ENCODE peak calls at places on chromosomes 11 and 22, in four cellular contexts. G is HCT116, D is K562, L is HepG2. Y is an unnamed sample.

GRCh38 chr22:34800265-34800664 is 265.7 kb upstream of the ISX start:
- DNase-seq in G (no peak), D (no peak), L (no peak), Y (no peak)

GRCh38 chr22:46801331-46801811 is 38.9 kb downstream of the TBC1D22A start:
- DNase-seq in G (no peak), D (no peak), L (peak), Y (no peak)

GRCh38 chr11:129861702-129862107 is 33.7 kb downstream of the NFRKB start:
- DNase-seq in G (peak), D (no peak), L (peak), Y (peak)

GRCh38 chr11:44505591-44506054 is 59.8 kb upstream of the CD82 start:
- DNase-seq in G (no peak), D (no peak), L (no peak), Y (no peak)

GRCh38 chr11:71307811-71308645 is 55.7 kb upstream of the SHANK2 start:
- DNase-seq in G (no peak), D (no peak), L (no peak), Y (no peak)

GRCh38 chr11:4637662-4638047 is 378 bp downstream of the OR51D1 start:
- DNase-seq in G (no peak), D (no peak), L (no peak), Y (no peak)

GRCh38 chr11:124756033-124756752 is 4.1 kb upstream of the VSIG2 start:
- DNase-seq in G (no peak), D (no peak), L (no peak), Y (no peak)

GRCh38 chr11:35373284-35373933 is 45.9 kb downstream of the SLC1A2 start:
- DNase-seq in G (no peak), D (no peak), L (peak), Y (no peak)

GRCh38 chr11:100687630-100688395 is 725 bp downstream of the ARHGAP42 start:
- DNase-seq in G (peak), D (peak), L (peak), Y (peak)
- TF ChIP-seq TCF7L2 in G (no peak), D (no peak), L (no peak), Y (peak)

GRCh38 chr11:43419460-43419859 is 60.7 kb downstream of the TTC17 start:
- DNase-seq in G (peak), D (peak), L (peak), Y (peak)
- TF ChIP-seq SIN3A in G (no peak), D (no peak), L (no peak), Y (no peak)

GRCh38 chr11:73242291-73243092 is 24.4 kb downstream of the P2RY2 start:
- DNase-seq in G (peak), D (peak), L (peak), Y (peak)
- TF ChIP-seq POLR2AphosphoS5 in G (peak), D (no peak), L (no peak), Y (no peak)

GRCh38 chr22:24986816-24987215 is 34.3 kb downstream of the KIAA1671 start:
- DNase-seq in G (no peak), D (no peak), L (no peak), Y (no peak)
- TF ChIP-seq TCF7L2 in G (no peak), D (no peak), L (no peak), Y (no peak)

DNA sequence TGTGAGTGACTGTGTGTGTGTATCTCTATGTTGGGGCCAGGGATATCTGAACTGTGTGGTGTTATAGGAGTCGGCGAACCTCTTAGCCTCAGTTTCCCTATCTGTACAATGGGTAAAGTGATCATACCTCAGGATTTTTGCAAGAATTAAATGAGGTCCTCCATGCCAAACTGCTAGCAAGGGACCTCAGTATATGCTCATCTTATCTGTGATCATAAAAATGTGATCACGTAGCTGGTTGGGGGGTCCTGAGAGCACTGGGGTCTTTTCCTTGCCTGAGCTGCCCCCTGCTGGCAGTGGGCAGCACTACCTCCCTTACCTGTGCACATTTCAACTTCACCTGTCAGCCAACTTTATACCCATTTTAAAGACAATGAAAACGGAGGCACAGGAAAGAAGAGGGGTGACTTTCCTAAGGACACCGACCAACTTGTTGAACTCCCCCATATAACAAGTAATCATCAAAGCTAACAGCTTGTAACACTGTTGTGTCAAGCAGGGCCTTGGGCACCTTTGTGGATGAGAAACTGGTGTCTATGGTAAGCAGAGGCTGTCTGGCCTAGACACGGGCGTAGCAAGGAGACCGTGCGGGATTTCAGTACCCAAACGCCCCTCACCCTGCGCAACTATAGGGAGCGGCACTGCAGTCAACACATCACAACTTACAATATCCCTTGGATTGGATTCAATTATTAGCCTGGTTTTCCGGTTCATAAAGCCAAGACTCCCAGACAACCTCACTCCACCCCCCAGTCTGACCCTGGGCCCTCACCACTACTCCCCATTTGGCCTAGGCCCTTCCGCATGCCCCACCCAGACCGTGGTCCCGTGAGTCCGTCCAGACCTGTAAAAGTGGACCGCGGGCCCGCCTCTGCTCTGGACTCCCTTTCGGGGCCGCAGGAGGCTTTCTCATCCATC is 1.2 kb upstream of the DPP3 start:
- DNase-seq in G (peak), D (peak), L (peak), Y (peak)
- TF ChIP-seq SIN3A in G (no peak), D (no peak), L (no peak), Y (no peak)

DNA sequence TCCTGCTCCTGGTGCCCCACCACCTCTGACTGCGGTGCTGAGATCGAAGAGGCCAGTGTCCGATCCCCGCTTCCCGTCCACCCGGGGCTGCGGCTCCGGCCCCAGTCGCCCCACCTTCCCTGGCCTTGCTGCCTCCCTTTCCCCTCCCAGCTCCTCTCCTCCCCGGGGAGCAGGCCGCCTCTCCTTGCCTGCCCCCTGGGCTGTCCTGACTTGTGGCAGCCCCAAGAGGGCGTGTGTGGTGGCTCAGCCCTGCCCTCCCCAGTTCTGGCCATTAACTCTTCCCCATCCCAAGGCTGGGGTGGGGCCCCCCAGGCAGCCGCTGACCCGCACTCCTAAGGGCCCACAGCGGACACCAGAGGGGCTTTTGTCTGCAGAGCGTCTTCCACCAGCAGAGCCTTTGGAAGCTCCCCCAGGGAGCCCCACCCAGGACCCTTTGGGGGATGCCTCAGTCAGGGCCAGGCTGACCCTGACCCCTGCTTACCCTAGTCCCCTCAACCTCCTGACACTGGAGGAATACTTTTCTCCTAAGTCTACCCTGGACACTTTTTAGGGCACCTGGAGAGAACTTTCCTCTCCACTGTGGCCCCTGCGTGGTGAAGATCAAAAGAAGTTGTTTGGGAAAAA is 16.7 kb downstream of the RTN4RL2 start:
- DNase-seq in G (no peak), D (no peak), L (no peak), Y (no peak)
- TF ChIP-seq POLR2AphosphoS5 in G (no peak), D (no peak), L (no peak), Y (no peak)

DNA sequence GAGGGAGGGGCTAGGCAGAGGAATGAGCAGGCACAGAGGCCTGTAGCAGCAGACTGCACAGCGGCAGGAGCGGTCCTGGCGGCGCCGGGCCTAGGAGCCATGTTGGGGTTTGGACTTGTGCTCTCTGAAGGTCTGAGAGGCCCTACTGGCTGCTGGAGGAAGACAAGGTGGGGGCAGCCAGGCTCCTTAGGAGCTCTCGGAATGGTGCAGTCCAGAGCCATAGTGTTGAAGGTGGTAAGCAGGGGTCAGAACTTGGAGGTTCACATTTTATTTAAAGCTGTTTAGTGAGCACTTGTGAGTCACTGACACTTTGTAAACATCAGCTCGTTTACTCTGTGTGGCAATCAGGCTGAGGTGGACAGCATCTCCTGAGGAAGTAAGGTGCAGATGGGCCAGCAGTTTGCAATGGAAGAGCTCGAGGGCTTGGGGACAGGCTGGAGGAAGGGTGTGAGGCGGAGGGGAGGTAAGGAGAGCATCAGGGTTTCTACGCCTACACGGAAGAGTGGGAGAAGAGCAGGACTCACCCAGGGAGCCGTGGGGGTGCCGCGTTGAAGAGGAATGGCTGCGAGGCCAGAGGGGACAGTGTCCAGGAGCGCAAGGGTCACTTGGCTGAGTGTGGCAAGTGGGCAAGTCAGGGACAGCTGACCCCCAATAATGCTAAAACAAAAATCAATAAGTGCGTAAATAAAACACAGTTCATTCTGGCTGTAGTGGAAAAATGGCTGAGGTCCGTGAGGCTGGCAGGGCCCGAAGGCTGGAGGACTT is 10.0 kb upstream of the TMEM191C start:
- DNase-seq in G (no peak), D (no peak), L (peak), Y (peak)
- TF ChIP-seq TCF7L2 in G (no peak), D (peak), L (no peak), Y (no peak)

GRCh38 chr11:108199446-108200321 is 22.8 kb downstream of the NPAT start:
- DNase-seq in G (no peak), D (peak), L (no peak), Y (no peak)
- TF ChIP-seq SIN3A in G (no peak), D (no peak), L (no peak), Y (no peak)

GRCh38 chr22:42938976-42939375 is 76.0 kb downstream of the PACSIN2 start:
- DNase-seq in G (no peak), D (no peak), L (no peak), Y (no peak)

GRCh38 chr22:42939451-42939881 is 75.5 kb downstream of the PACSIN2 start:
- DNase-seq in G (no peak), D (no peak), L (no peak), Y (no peak)

GRCh38 chr22:42938449-42938848 is 76.5 kb downstream of the PACSIN2 start:
- DNase-seq in G (no peak), D (no peak), L (no peak), Y (no peak)

GRCh38 chr22:42939941-42940653 is 74.9 kb downstream of the PACSIN2 start:
- DNase-seq in G (peak), D (no peak), L (peak), Y (peak)

GRCh38 chr22:42937164-42937854 is 77.6 kb downstream of the PACSIN2 start:
- DNase-seq in G (peak), D (peak), L (no peak), Y (no peak)
- TF ChIP-seq POLR2AphosphoS5 in G (no peak), D (no peak), L (no peak), Y (no peak)

DNA sequence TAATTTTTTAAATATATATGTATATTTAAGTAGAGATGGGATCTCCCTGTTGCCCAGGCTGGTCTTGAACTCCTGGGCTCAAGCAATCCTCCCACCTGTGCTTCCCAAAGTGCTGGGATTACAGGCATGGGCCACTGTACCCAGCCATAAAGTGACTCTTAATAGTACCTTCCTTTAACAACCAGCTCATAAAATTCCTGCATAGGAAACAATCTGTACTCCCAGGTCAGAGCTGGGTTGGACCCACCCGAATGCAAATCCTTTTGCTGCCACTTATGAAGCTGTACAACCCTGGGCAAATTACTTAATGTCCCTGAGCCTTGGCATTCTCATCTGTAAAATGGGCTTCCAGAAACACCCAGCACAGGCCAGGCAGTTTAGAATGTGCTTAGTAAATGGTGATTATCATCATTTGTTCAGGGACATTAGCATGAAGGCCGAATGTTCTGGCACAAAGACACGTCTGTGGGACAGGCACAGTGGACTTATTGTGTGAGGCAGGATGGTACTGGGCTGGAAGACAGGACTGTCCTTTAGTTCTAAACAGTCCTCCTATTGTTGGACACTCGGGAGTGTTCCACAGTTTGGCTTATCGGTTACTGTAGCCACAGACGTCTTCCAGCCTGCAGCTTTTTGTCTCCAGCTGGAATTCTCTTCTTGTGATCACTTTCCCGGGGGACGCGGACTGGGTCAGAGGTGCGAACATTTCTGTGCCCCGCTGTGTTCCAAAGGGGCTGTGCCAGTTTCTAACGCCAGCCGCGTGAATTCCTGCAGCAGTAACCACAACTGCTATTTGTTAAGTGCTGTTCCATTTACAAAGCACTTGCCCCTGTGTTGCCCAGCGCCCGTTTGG is 6.0 kb downstream of the PDXP start:
- DNase-seq in G (no peak), D (peak), L (peak), Y (no peak)
- TF ChIP-seq TCF7L2 in G (no peak), D (no peak), L (no peak), Y (no peak)

Y was measured in Panc1.